ENCODE peak calls at places on chromosomes 4 and X, in nine cellular contexts. One of them, this sample, is unnamed.

GRCh38 chr4:36111180-36111579 is 133.1 kb downstream of the ARAP2 start:
- DNase-seq in A549: no peak
- DNase-seq in heart left ventricle: no peak
- DNase-seq in transverse colon: no peak
- DNase-seq in tibial nerve: no peak
- DNase-seq in HCT116: no peak
- DNase-seq in body of pancreas: no peak
- DNase-seq in endothelial cell of umbilical vein: no peak
- DNase-seq in suprapubic skin: no peak
- DNase-seq in this sample: no peak

GRCh38 chr4:128649575-128650205 is 159.8 kb upstream of the JADE1 start:
- DNase-seq in A549: no peak
- DNase-seq in heart left ventricle: no peak
- DNase-seq in transverse colon: peak; percentile 33
- DNase-seq in tibial nerve: no peak
- DNase-seq in HCT116: no peak
- DNase-seq in body of pancreas: no peak
- DNase-seq in endothelial cell of umbilical vein: no peak
- DNase-seq in suprapubic skin: no peak
- DNase-seq in this sample: no peak

GRCh38 chr4:140098481-140099132 is 55.4 kb downstream of the MAML3 start:
- DNase-seq in A549: no peak
- DNase-seq in heart left ventricle: no peak
- DNase-seq in transverse colon: no peak
- DNase-seq in tibial nerve: no peak
- DNase-seq in HCT116: peak; percentile 64
- DNase-seq in body of pancreas: no peak
- DNase-seq in endothelial cell of umbilical vein: peak; percentile 94
- DNase-seq in suprapubic skin: no peak
- DNase-seq in this sample: no peak

GRCh38 chrX:72016881-72017783 is 106.5 kb downstream of the NHSL2 start:
- DNase-seq in A549: no peak
- DNase-seq in heart left ventricle: no peak
- DNase-seq in transverse colon: no peak
- DNase-seq in tibial nerve: no peak
- DNase-seq in HCT116: no peak
- DNase-seq in body of pancreas: no peak
- DNase-seq in endothelial cell of umbilical vein: no peak
- DNase-seq in suprapubic skin: no peak
- DNase-seq in this sample: no peak

GRCh38 chrX:154738013-154738738 is 12.7 kb downstream of the GAB3 start:
- DNase-seq in A549: no peak
- DNase-seq in heart left ventricle: peak; percentile 61
- DNase-seq in transverse colon: peak; percentile 45
- DNase-seq in tibial nerve: no peak
- DNase-seq in HCT116: no peak
- DNase-seq in body of pancreas: peak; percentile 40
- DNase-seq in endothelial cell of umbilical vein: peak; percentile 87
- DNase-seq in suprapubic skin: no peak
- DNase-seq in this sample: no peak

GRCh38 chrX:65726708-65727107 is 59.3 kb downstream of the MSN start:
- DNase-seq in A549: no peak
- DNase-seq in heart left ventricle: no peak
- DNase-seq in transverse colon: no peak
- DNase-seq in tibial nerve: no peak
- DNase-seq in HCT116: no peak
- DNase-seq in body of pancreas: no peak
- DNase-seq in endothelial cell of umbilical vein: no peak
- DNase-seq in suprapubic skin: no peak
- DNase-seq in this sample: no peak

GRCh38 chr4:122765702-122766352 is 33.3 kb downstream of the BBS12 start:
- DNase-seq in A549: no peak
- DNase-seq in heart left ventricle: no peak
- DNase-seq in transverse colon: no peak
- DNase-seq in tibial nerve: no peak
- DNase-seq in HCT116: no peak
- DNase-seq in body of pancreas: no peak
- DNase-seq in endothelial cell of umbilical vein: peak; percentile 46
- DNase-seq in suprapubic skin: no peak
- DNase-seq in this sample: no peak

GRCh38 chr4:139144911-139145551 is 32.0 kb downstream of the ELF2 start:
- DNase-seq in A549: no peak
- DNase-seq in heart left ventricle: no peak
- DNase-seq in transverse colon: peak; percentile 29
- DNase-seq in tibial nerve: no peak
- DNase-seq in HCT116: no peak
- DNase-seq in body of pancreas: peak; percentile 23
- DNase-seq in endothelial cell of umbilical vein: no peak
- DNase-seq in suprapubic skin: no peak
- DNase-seq in this sample: no peak

GRCh38 chrX:108171671-108172070 is 80.1 kb downstream of the ATG4A start:
- DNase-seq in A549: no peak
- DNase-seq in heart left ventricle: no peak
- DNase-seq in transverse colon: no peak
- DNase-seq in tibial nerve: no peak
- DNase-seq in HCT116: no peak
- DNase-seq in body of pancreas: no peak
- DNase-seq in endothelial cell of umbilical vein: no peak
- DNase-seq in suprapubic skin: no peak
- DNase-seq in this sample: no peak

GRCh38 chr4:166499820-166500219 is 626.8 kb downstream of the TLL1 start:
- DNase-seq in A549: no peak
- DNase-seq in heart left ventricle: no peak
- DNase-seq in transverse colon: no peak
- DNase-seq in tibial nerve: no peak
- DNase-seq in HCT116: no peak
- DNase-seq in body of pancreas: no peak
- DNase-seq in endothelial cell of umbilical vein: no peak
- DNase-seq in suprapubic skin: no peak
- DNase-seq in this sample: no peak

GRCh38 chr4:151921811-151922210 is 161.0 kb upstream of the GATB start:
- DNase-seq in A549: no peak
- DNase-seq in heart left ventricle: no peak
- DNase-seq in transverse colon: no peak
- DNase-seq in tibial nerve: no peak
- DNase-seq in HCT116: no peak
- DNase-seq in body of pancreas: no peak
- DNase-seq in endothelial cell of umbilical vein: no peak
- DNase-seq in suprapubic skin: no peak
- DNase-seq in this sample: no peak
- H3K4me1 ChIP-seq in A549: no peaks in the 10 kb centered on the region
- H3K4me1 ChIP-seq in heart left ventricle: no peaks in the 10 kb centered on the region
- H3K4me1 ChIP-seq in transverse colon: no peaks in the 10 kb centered on the region
- H3K4me1 ChIP-seq in tibial nerve: no peaks in the 10 kb centered on the region
- H3K4me1 ChIP-seq in HCT116: no peaks in the 10 kb centered on the region
- H3K4me1 ChIP-seq in body of pancreas: no peaks in the 10 kb centered on the region
- H3K4me1 ChIP-seq in endothelial cell of umbilical vein: no peaks in the 10 kb centered on the region
- H3K4me1 ChIP-seq in suprapubic skin: no peaks in the 10 kb centered on the region
- H3K4me1 ChIP-seq in this sample: no peaks in the 10 kb centered on the region

GRCh38 chr4:38075370-38076152 is 115.4 kb downstream of the PTTG2 start:
- DNase-seq in A549: no peak
- DNase-seq in heart left ventricle: no peak
- DNase-seq in transverse colon: peak; percentile 42
- DNase-seq in tibial nerve: peak; percentile 60
- DNase-seq in HCT116: no peak
- DNase-seq in body of pancreas: peak; percentile 41
- DNase-seq in endothelial cell of umbilical vein: peak; percentile 30
- DNase-seq in suprapubic skin: no peak
- DNase-seq in this sample: no peak
- TF ChIP-seq POLR2A in A549: no peak
- TF ChIP-seq POLR2A in heart left ventricle: no peak
- TF ChIP-seq POLR2A in transverse colon: no peak
- TF ChIP-seq POLR2A in tibial nerve: no peak
- TF ChIP-seq POLR2A in HCT116: no peak
- TF ChIP-seq POLR2A in body of pancreas: no peak
- TF ChIP-seq POLR2A in endothelial cell of umbilical vein: no peak
- TF ChIP-seq POLR2A in suprapubic skin: no peak
- TF ChIP-seq POLR2A in this sample: no peak

GRCh38 chrX:47202877-47203276 is 9.2 kb downstream of the UBA1 start:
- DNase-seq in A549: no peak
- DNase-seq in heart left ventricle: no peak
- DNase-seq in transverse colon: no peak
- DNase-seq in tibial nerve: no peak
- DNase-seq in HCT116: no peak
- DNase-seq in body of pancreas: no peak
- DNase-seq in endothelial cell of umbilical vein: no peak
- DNase-seq in suprapubic skin: no peak
- DNase-seq in this sample: no peak
- TF ChIP-seq CTCF in A549: no peak
- TF ChIP-seq CTCF in heart left ventricle: no peak
- TF ChIP-seq CTCF in transverse colon: no peak
- TF ChIP-seq CTCF in tibial nerve: no peak
- TF ChIP-seq CTCF in HCT116: no peak
- TF ChIP-seq CTCF in body of pancreas: no peak
- TF ChIP-seq CTCF in endothelial cell of umbilical vein: no peak
- TF ChIP-seq CTCF in suprapubic skin: no peak
- TF ChIP-seq CTCF in this sample: no peak

DNA sequence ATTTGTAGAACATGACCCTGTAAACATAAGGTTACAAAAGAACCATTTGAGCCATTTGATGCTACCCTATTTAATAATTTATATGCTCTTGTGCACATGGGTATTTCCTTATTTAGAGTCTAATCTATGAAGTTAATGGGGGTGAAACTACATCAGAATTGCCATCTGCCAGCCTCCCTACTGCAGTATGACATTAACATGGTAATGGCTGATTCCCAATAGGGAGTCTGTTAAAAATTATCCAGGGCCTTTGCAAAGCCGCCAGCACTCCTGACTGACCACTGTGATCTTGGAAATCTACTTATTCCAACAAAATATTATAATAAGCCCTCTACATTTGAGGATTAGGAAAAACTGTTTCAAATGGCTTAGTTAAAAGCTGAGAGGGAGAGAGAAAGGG is 153.7 kb downstream of the CLCN4 start:
- DNase-seq in A549: no peak
- DNase-seq in heart left ventricle: no peak
- DNase-seq in transverse colon: no peak
- DNase-seq in tibial nerve: no peak
- DNase-seq in HCT116: no peak
- DNase-seq in body of pancreas: peak; percentile 1
- DNase-seq in endothelial cell of umbilical vein: no peak
- DNase-seq in suprapubic skin: no peak
- DNase-seq in this sample: no peak
- H3K4me1 ChIP-seq in A549: peaks cover 36% of the 10 kb centered on the region
- H3K4me1 ChIP-seq in heart left ventricle: no peaks in the 10 kb centered on the region
- H3K4me1 ChIP-seq in transverse colon: no peaks in the 10 kb centered on the region
- H3K4me1 ChIP-seq in tibial nerve: no peaks in the 10 kb centered on the region
- H3K4me1 ChIP-seq in HCT116: no peaks in the 10 kb centered on the region
- H3K4me1 ChIP-seq in body of pancreas: no peaks in the 10 kb centered on the region
- H3K4me1 ChIP-seq in endothelial cell of umbilical vein: no peaks in the 10 kb centered on the region
- H3K4me1 ChIP-seq in suprapubic skin: no peaks in the 10 kb centered on the region
- H3K4me1 ChIP-seq in this sample: no peaks in the 10 kb centered on the region

This sample was measured in breast epithelium.